ENCODE peak calls at places on chromosomes 1 and 21, in seven cellular contexts. J is HCEC 1CT; K is activated CD4-positive, alpha-beta memory T cell treated with anti-CD3 and anti-CD28 coated beads for 36 hours; B is HuH-7; P is PC-9; I is M059J; U is tibial artery. Q is an unnamed sample.

GRCh38 chr21:33608559-33608958 is 20.1 kb upstream of the DONSON start:
- DNase-seq in B (no peak), I (no peak), U (no peak), P (no peak), K (no peak), J (peak; percentile 62), Q (no peak)

GRCh38 chr1:159826436-159827101 is at the start of gene SLAMF8:
- DNase-seq in I (no peak), K (peak; percentile 83), B (no peak), J (no peak), P (no peak), U (peak; percentile 61), Q (no peak)

GRCh38 chr21:18840239-18840638 is 436.7 kb upstream of the TMPRSS15 start:
- DNase-seq in P (no peak), B (no peak), I (no peak), K (no peak), U (no peak), J (no peak), Q (no peak)

GRCh38 chr1:192545781-192546521 is 29.6 kb upstream of the RGS1 start:
- DNase-seq in U (no peak), K (no peak), I (peak; percentile 47), B (no peak), P (no peak), J (no peak), Q (no peak)

GRCh38 chr1:2404142-2404889 is 8.0 kb downstream of the PEX10 start:
- DNase-seq in K (no peak), U (no peak), I (no peak), B (no peak), J (no peak), P (peak; percentile 30), Q (no peak)

GRCh38 chr1:109723351-109723750 is 11.3 kb downstream of the GSTM5 start:
- DNase-seq in K (no peak), B (no peak), I (no peak), P (no peak), J (no peak), U (no peak), Q (no peak)

GRCh38 chr1:243806310-243806709 is 43.7 kb downstream of the AKT3 start:
- DNase-seq in I (no peak), K (no peak), B (no peak), U (no peak), J (no peak), P (no peak), Q (no peak)

GRCh38 chr1:67921725-67922489 is 88.6 kb upstream of the GNG12 start:
- DNase-seq in I (no peak), J (no peak), B (no peak), P (no peak), U (no peak), K (no peak), Q (no peak)

GRCh38 chr1:162133566-162133965 is 64.1 kb downstream of the NOS1AP start:
- DNase-seq in J (no peak), U (no peak), P (no peak), K (no peak), B (no peak), I (peak; percentile 77), Q (no peak)

GRCh38 chr1:199685369-199685768 is 342.1 kb upstream of the NR5A2 start:
- DNase-seq in K (no peak), J (peak; percentile 76), B (no peak), U (no peak), P (peak; percentile 85), I (peak; percentile 79), Q (no peak)

GRCh38 chr21:45570826-45571601 is 28.8 kb upstream of the SLC19A1 start:
- DNase-seq in U (no peak), P (no peak), K (no peak), I (peak; percentile 24), J (peak; percentile 82), B (no peak), Q (no peak)

GRCh38 chr1:71014110-71014509 is 33.5 kb downstream of the PTGER3 start:
- DNase-seq in J (no peak), I (peak; percentile 66), K (no peak), B (no peak), P (no peak), U (no peak), Q (no peak)

GRCh38 chr1:195097316-195097715 is 1510.9 kb downstream of the KCNT2 start:
- DNase-seq in P (peak; percentile 49), U (no peak), B (no peak), J (no peak), K (no peak), I (peak; percentile 69), Q (no peak)

GRCh38 chr1:59738152-59738551 is 76.6 kb upstream of the HOOK1 start:
- DNase-seq in K (no peak), J (peak; percentile 80), I (no peak), P (no peak), U (no peak), B (no peak), Q (no peak)

GRCh38 chr1:41053324-41053723 is 31.8 kb upstream of the SLFNL1 start:
- DNase-seq in U (peak; percentile 27), P (no peak), I (no peak), K (no peak), J (no peak), B (no peak), Q (no peak)

GRCh38 chr1:213376862-213377372 is 325.9 kb downstream of the RPS6KC1 start:
- DNase-seq in B (peak; percentile 63), K (no peak), I (no peak), J (no peak), P (no peak), U (no peak), Q (no peak)

GRCh38 chr1:22114083-22115012 is 28.5 kb downstream of the WNT4 start:
- DNase-seq in I (no peak), J (no peak), U (no peak), P (no peak), K (no peak), B (no peak), Q (no peak)

GRCh38 chr1:248841702-248842395 is 3.8 kb downstream of the ZNF672 start:
- DNase-seq in K (peak; percentile 52), J (peak; percentile 59), P (no peak), B (no peak), I (peak; percentile 20), U (peak; percentile 50), Q (no peak)

GRCh38 chr1:232146514-232146913 is 483.4 kb downstream of the SIPA1L2 start:
- DNase-seq in U (no peak), B (no peak), J (no peak), K (no peak), I (no peak), P (no peak), Q (no peak)

GRCh38 chr21:37006521-37007291 is at the start of gene RIPPLY3:
- DNase-seq in P (no peak), J (peak; percentile 7), K (peak; percentile 22), U (no peak), B (no peak), I (peak; percentile 34), Q (no peak)